ENCODE peak calls at places on chromosome 22, in six cellular contexts. V is ovary, Z is DMS79 treated with DMSO at 0.1 percent for 48 hours, E is Daoy, X is adipocyte, G is MCF 10A. P is an unnamed sample.

GRCh38 chr22:28442951-28443876 is 236.4 kb downstream of the TTC28 start:
- DNase-seq in Z (no peak), V (peak), G (no peak), X (peak), E (peak), P (peak)

GRCh38 chr22:22935546-22936157 is 48.0 kb downstream of the IGLL5 start:
- DNase-seq in V (no peak), G (no peak), Z (no peak), E (no peak), X (no peak), P (no peak)

GRCh38 chr22:43885319-43885671 is 6.5 kb downstream of the PNPLA5 start:
- DNase-seq in V (no peak), G (no peak), E (no peak), X (no peak), Z (no peak), P (no peak)

GRCh38 chr22:40509401-40510134 is 127.0 kb downstream of the MRTFA start:
- DNase-seq in X (peak), E (peak), G (peak), Z (no peak), V (peak), P (peak)

GRCh38 chr22:40499187-40499753 is 128.9 kb downstream of the SGSM3 start:
- DNase-seq in V (peak), Z (no peak), X (peak), E (peak), G (peak), P (peak)

GRCh38 chr22:45885941-45886395 is 91.0 kb downstream of the WNT7B start:
- DNase-seq in X (no peak), G (no peak), E (no peak), V (no peak), Z (no peak), P (no peak)

GRCh38 chr22:46072030-46072881 is 78.1 kb upstream of the PPARA start:
- DNase-seq in E (peak), V (peak), X (peak), G (peak), Z (no peak), P (peak)

GRCh38 chr22:23894710-23895598 is 771 bp downstream of the MIF start:
- DNase-seq in G (peak), E (peak), X (peak), V (peak), Z (peak), P (peak)

GRCh38 chr22:35695202-35695601 is 22.5 kb upstream of the APOL5 start:
- DNase-seq in X (no peak), V (no peak), Z (no peak), G (no peak), E (no peak), P (no peak)

GRCh38 chr22:45317551-45318167 is 7.9 kb downstream of the FAM118A start:
- DNase-seq in X (peak), G (no peak), Z (no peak), V (no peak), E (peak), P (no peak)

GRCh38 chr22:38927033-38927789 is 30.2 kb upstream of the APOBEC3A start:
- DNase-seq in G (no peak), X (peak), E (peak), V (peak), Z (no peak), P (no peak)

GRCh38 chr22:50285568-50286229 is 15.5 kb upstream of the MAPK11 start:
- DNase-seq in X (no peak), G (no peak), Z (no peak), E (no peak), V (no peak), P (no peak)

GRCh38 chr22:37465721-37466120 is 20.5 kb downstream of the MFNG start:
- DNase-seq in V (no peak), E (no peak), Z (peak), X (no peak), G (no peak), P (no peak)

GRCh38 chr22:22069450-22070370 is 87.1 kb upstream of the TOP3B start:
- DNase-seq in X (no peak), V (no peak), G (no peak), Z (no peak), E (no peak), P (no peak)

GRCh38 chr22:37043828-37044538 is 7.6 kb upstream of the KCTD17 start:
- DNase-seq in X (peak), E (peak), V (no peak), Z (no peak), G (peak), P (peak)

GRCh38 chr22:40567626-40568328 is 68.7 kb downstream of the MRTFA start:
- DNase-seq in E (no peak), Z (no peak), X (no peak), G (no peak), V (no peak), P (no peak)

P was measured in RCC 7860.